ENCODE peak calls at places on chromosomes 7 and 10, in ten cellular contexts. Z is psoas muscle; G is ELR; U is astrocyte of the spinal cord; X is stimulated activated naive CD8-positive, alpha-beta T cell treated with anti-CD3 and anti-CD28 coated beads, Interleukin-15, Interleukin-2, amounts not matched to agents 100 U/mL and 50 U/mL, for 24 hours; Q is Calu3; Y is GM20000; I is activated CD8-positive, alpha-beta memory T cell treated with anti-CD3 and anti-CD28 coated beads for 48 hours; N is activated naive CD4-positive, alpha-beta T cell; W is activated naive CD8-positive, alpha-beta T cell treated with anti-CD3 and anti-CD28 coated beads for 36 hours. K is an unnamed sample.

GRCh38 chr10:115950320-115950719 is 322.7 kb downstream of the GFRA1 start:
- DNase-seq in G (no peak), Y (no peak), U (peak), N (no peak), I (no peak), X (no peak), Z (no peak), Q (no peak), W (no peak), K (no peak)

GRCh38 chr10:75814071-75814470 is 382.6 kb downstream of the LRMDA start:
- DNase-seq in Y (no peak), I (no peak), W (no peak), N (no peak), X (no peak), U (no peak), G (no peak), Z (no peak), Q (no peak), K (no peak)

GRCh38 chr7:158887594-158887993 is 31.2 kb downstream of the DYNC2I1 start:
- DNase-seq in X (no peak), W (no peak), Y (no peak), Q (no peak), G (no peak), I (no peak), N (no peak), U (no peak), Z (no peak), K (no peak)

GRCh38 chr7:139820089-139820488 is 9.0 kb upstream of the TBXAS1 start:
- DNase-seq in Z (no peak), N (no peak), Y (no peak), W (no peak), U (no peak), G (no peak), I (no peak), Q (no peak), X (no peak), K (no peak)

GRCh38 chr7:105015631-105015965 is 1.6 kb downstream of the KMT2E start:
- DNase-seq in Y (peak), Q (no peak), X (peak), U (peak), Z (no peak), N (no peak), G (peak), W (no peak), I (no peak), K (peak)

GRCh38 chr7:98238076-98238475 is 14.0 kb downstream of the TECPR1 start:
- DNase-seq in W (no peak), U (no peak), N (no peak), X (no peak), I (no peak), Z (peak), Q (no peak), G (no peak), Y (no peak), K (no peak)

GRCh38 chr10:30057421-30057841 is 2.0 kb downstream of the JCAD start:
- DNase-seq in Y (no peak), I (no peak), Q (no peak), N (no peak), X (no peak), W (no peak), G (peak), U (no peak), Z (no peak), K (no peak)

GRCh38 chr7:112377607-112378006 is 72.7 kb upstream of the IFRD1 start:
- DNase-seq in G (no peak), Y (no peak), Q (no peak), X (no peak), W (no peak), U (no peak), I (no peak), Z (no peak), N (no peak), K (no peak)

GRCh38 chr10:55160904-55161303 is 359.9 kb upstream of the PCDH15 start:
- DNase-seq in U (no peak), Y (no peak), Z (no peak), G (no peak), N (no peak), Q (no peak), I (no peak), W (no peak), X (no peak), K (no peak)

GRCh38 chr7:23337374-23337773 is 38.2 kb downstream of the MALSU1 start:
- DNase-seq in W (no peak), I (no peak), N (no peak), Q (no peak), Y (no peak), Z (no peak), U (no peak), G (no peak), X (no peak), K (no peak)

GRCh38 chr10:131193923-131194322 is 117.6 kb downstream of the TCERG1L start:
- DNase-seq in N (no peak), G (no peak), Q (no peak), X (no peak), U (no peak), Z (no peak), Y (no peak), I (no peak), W (no peak), K (no peak)